ENCODE peak calls at places on chromosomes 16 and 17, in six cellular contexts. H is posterior cingulate gyrus, Y is activated T-helper 1 cell treated with Interleukin-2 at 50 U/mL for 16 hours, O is GM13977, J is GM04504, V is osteocyte. R is an unnamed sample.

GRCh38 chr17:55351027-55351625 is 70.5 kb downstream of the MMD start:
- DNase-seq in Y (no peak), J (no peak), O (no peak), V (no peak), H (no peak), R (no peak)

GRCh38 chr16:30895592-30896202 is 717 bp upstream of the CTF1 start:
- DNase-seq in H (no peak), V (no peak), O (peak; percentile 10), Y (no peak), J (no peak), R (no peak)

GRCh38 chr17:39926588-39927100 is 757 bp downstream of the ORMDL3 start:
- DNase-seq in Y (peak; percentile 40), J (no peak), H (no peak), O (peak; percentile 58), V (no peak), R (peak; percentile 50)

GRCh38 chr16:8721693-8722348 is 47.4 kb downstream of the ABAT start:
- DNase-seq in Y (no peak), J (no peak), O (no peak), V (no peak), H (no peak), R (no peak)

GRCh38 chr17:29620271-29620670 is 2.4 kb downstream of the CORO6 start:
- DNase-seq in O (no peak), Y (no peak), H (no peak), J (no peak), V (no peak), R (no peak)

GRCh38 chr17:3977387-3977786 is 13.2 kb upstream of the ATP2A3 start:
- DNase-seq in V (no peak), Y (no peak), O (no peak), H (peak; percentile 35), J (no peak), R (no peak)

GRCh38 chr17:65415991-65416390 is 145.5 kb downstream of the AXIN2 start:
- DNase-seq in O (no peak), H (no peak), J (no peak), V (no peak), Y (no peak), R (no peak)

GRCh38 chr16:4261557-4262172 is 11.2 kb downstream of the TFAP4 start:
- DNase-seq in O (peak; percentile 51), Y (no peak), V (peak; percentile 91), J (no peak), H (no peak), R (no peak)

GRCh38 chr16:25256821-25257503 is 683 bp downstream of the ZKSCAN2 start:
- DNase-seq in V (no peak), H (no peak), J (no peak), O (peak; percentile 28), Y (no peak), R (no peak)

GRCh38 chr16:15644306-15644961 is 1.5 kb upstream of the MARF1 start:
- DNase-seq in H (no peak), V (no peak), O (no peak), Y (no peak), J (no peak), R (no peak)

GRCh38 chr17:199195-199604 is 17.8 kb upstream of the DOC2B start:
- DNase-seq in O (no peak), V (no peak), J (no peak), H (peak; percentile 78), Y (no peak), R (no peak)

GRCh38 chr16:1180772-1181714 is 28.1 kb downstream of the CACNA1H start:
- DNase-seq in O (no peak), H (no peak), Y (no peak), V (no peak), J (no peak), R (no peak)

GRCh38 chr16:75402821-75403475 is 30.4 kb downstream of the CFDP1 start:
- DNase-seq in J (no peak), O (peak; percentile 48), V (no peak), H (no peak), Y (no peak), R (no peak)

GRCh38 chr17:36610472-36610871 is 9.1 kb downstream of the MRM1 start:
- DNase-seq in O (no peak), H (no peak), Y (no peak), J (no peak), V (no peak), R (no peak)

GRCh38 chr16:53105565-53105964 is 50.8 kb downstream of the CHD9 start:
- DNase-seq in H (no peak), O (no peak), V (no peak), Y (no peak), J (no peak), R (no peak)

GRCh38 chr16:825298-826061 is 24.9 kb upstream of the GNG13 start:
- DNase-seq in Y (no peak), J (no peak), H (no peak), V (no peak), O (no peak), R (no peak)

GRCh38 chr16:85891033-85891775 is 7.8 kb upstream of the IRF8 start:
- DNase-seq in V (no peak), J (no peak), H (no peak), Y (no peak), O (no peak), R (no peak)

GRCh38 chr17:66952031-66952524 is 12.4 kb upstream of the CACNG4 start:
- DNase-seq in H (no peak), V (no peak), O (no peak), Y (no peak), J (peak; percentile 80), R (no peak)

GRCh38 chr17:65013613-65014391 is 42.7 kb downstream of the GNA13 start:
- DNase-seq in V (no peak), O (peak; percentile 48), Y (no peak), H (no peak), J (peak; percentile 75), R (no peak)

GRCh38 chr16:52383640-52384292 is 163.2 kb downstream of the TOX3 start:
- DNase-seq in O (no peak), J (no peak), Y (no peak), V (no peak), H (no peak), R (no peak)

GRCh38 chr16:70710422-70711210 is 24.8 kb upstream of the MTSS2 start:
- DNase-seq in V (no peak), H (no peak), J (no peak), Y (no peak), O (no peak), R (no peak)

GRCh38 chr17:3888343-3889171 is 4.3 kb downstream of the CAMKK1 start:
- DNase-seq in V (no peak), O (no peak), H (peak; percentile 94), Y (no peak), J (peak; percentile 93), R (no peak)

GRCh38 chr16:29877266-29877961 is 14.4 kb upstream of the CDIPT start:
- DNase-seq in H (no peak), V (no peak), J (no peak), O (peak; percentile 72), Y (no peak), R (peak; percentile 15)

GRCh38 chr16:74774223-74775139 is at the start of gene FA2H:
- DNase-seq in O (peak; percentile 93), V (peak; percentile 87), Y (peak; percentile 44), H (peak; percentile 96), J (no peak), R (peak; percentile 61)

GRCh38 chr16:73473713-73474112 is 425.8 kb upstream of the ZFHX3 start:
- DNase-seq in H (no peak), Y (no peak), O (no peak), J (no peak), V (peak; percentile 15), R (no peak)

GRCh38 chr17:34850023-34850422 is 111.2 kb downstream of the CCT6B start:
- DNase-seq in J (no peak), V (no peak), H (no peak), Y (no peak), O (no peak), R (no peak)

GRCh38 chr17:58911741-58912343 is 156.2 kb downstream of the PPM1E start:
- DNase-seq in V (no peak), Y (no peak), J (no peak), H (no peak), O (no peak), R (no peak)

GRCh38 chr17:64009571-64010402 is 10.6 kb downstream of the ICAM2 start:
- DNase-seq in J (no peak), H (no peak), V (no peak), O (no peak), Y (no peak), R (no peak)